ENCODE peak calls at places on chromosomes 7 and 10, in six cellular contexts. V is tibial nerve, K is ovary, Y is fibroblast of lung, U is fibroblast of the aortic adventitia, Q is fibroblast of the conjunctiva. S is an unnamed sample.

GRCh38 chr7:91064938-91065337 is 199.3 kb upstream of the FZD1 start:
- DNase-seq in V (no peak), K (no peak), Y (peak), U (no peak), Q (no peak), S (no peak)

GRCh38 chr7:134890246-134891240 is 95.8 kb upstream of the AGBL3 start:
- DNase-seq in V (no peak), K (peak), Y (peak), U (peak), Q (peak), S (no peak)

GRCh38 chr7:28272461-28272877 is 91.9 kb upstream of the JAZF1 start:
- DNase-seq in V (peak), K (peak), Y (peak), U (peak), Q (peak), S (no peak)

GRCh38 chr10:96720422-96721206 is at the start of gene PIK3AP1:
- DNase-seq in V (no peak), K (peak), Y (no peak), U (no peak), Q (no peak), S (no peak)

GRCh38 chr7:22625251-22625650 is 101.7 kb upstream of the IL6 start:
- DNase-seq in V (no peak), K (no peak), Y (no peak), U (no peak), Q (no peak), S (no peak)

GRCh38 chr7:84142726-84143125 is 51.9 kb downstream of the SEMA3A start:
- DNase-seq in V (no peak), K (no peak), Y (no peak), U (no peak), Q (no peak), S (no peak)

GRCh38 chr7:151168022-151168786 is 710 bp upstream of the GBX1 start:
- DNase-seq in V (no peak), K (no peak), Y (no peak), U (no peak), Q (no peak), S (no peak)

GRCh38 chr10:79316671-79317431 is 30.4 kb upstream of the PPIF start:
- DNase-seq in V (no peak), K (no peak), Y (peak), U (no peak), Q (no peak), S (no peak)

GRCh38 chr10:118114992-118115391 is 68.3 kb upstream of the RAB11FIP2 start:
- DNase-seq in V (no peak), K (no peak), Y (no peak), U (no peak), Q (no peak), S (no peak)

GRCh38 chr10:74333174-74333573 is 182.2 kb downstream of the ADK start:
- DNase-seq in V (no peak), K (no peak), Y (peak), U (peak), Q (peak), S (no peak)

GRCh38 chr10:98852686-98853085 is 383.0 kb downstream of the HPSE2 start:
- DNase-seq in V (no peak), K (no peak), Y (no peak), U (no peak), Q (no peak), S (no peak)

GRCh38 chr7:33334349-33334748 is 205.0 kb downstream of the BBS9 start:
- DNase-seq in V (no peak), K (no peak), Y (peak), U (peak), Q (peak), S (no peak)

GRCh38 chr7:85125679-85126078 is 61.2 kb downstream of the SEMA3D start:
- DNase-seq in V (no peak), K (no peak), Y (peak), U (peak), Q (no peak), S (no peak)

GRCh38 chr10:88463811-88464210 is 119.3 kb downstream of the RNLS start:
- DNase-seq in V (no peak), K (no peak), Y (no peak), U (no peak), Q (no peak), S (no peak)

GRCh38 chr7:38142736-38143135 is 35.3 kb upstream of the STARD3NL start:
- DNase-seq in V (no peak), K (no peak), Y (no peak), U (no peak), Q (no peak), S (no peak)

GRCh38 chr10:30589441-30589840 is 40.1 kb downstream of the LYZL2 start:
- DNase-seq in V (no peak), K (no peak), Y (no peak), U (no peak), Q (no peak), S (no peak)

GRCh38 chr10:123797813-123798212 is 93.8 kb downstream of the CPXM2 start:
- DNase-seq in V (no peak), K (no peak), Y (no peak), U (no peak), Q (no peak), S (no peak)

GRCh38 chr10:108913300-108913699 is 1010.0 kb downstream of the XPNPEP1 start:
- DNase-seq in V (no peak), K (no peak), Y (no peak), U (no peak), Q (no peak), S (no peak)

GRCh38 chr10:130076681-130077080 is 33.9 kb downstream of the C10orf143 start:
- DNase-seq in V (no peak), K (no peak), Y (no peak), U (no peak), Q (no peak), S (no peak)

GRCh38 chr7:99379043-99379577 is 4.6 kb downstream of the ARPC1B start:
- DNase-seq in V (peak), K (no peak), Y (peak), U (peak), Q (peak), S (no peak)

GRCh38 chr7:45196374-45196773 is 38.8 kb downstream of the RAMP3 start:
- DNase-seq in V (no peak), K (no peak), Y (no peak), U (no peak), Q (no peak), S (no peak)

GRCh38 chr10:1034758-1035157 is 9.1 kb upstream of the IDI2 start:
- DNase-seq in V (no peak), K (no peak), Y (no peak), U (no peak), Q (no peak), S (no peak)

GRCh38 chr7:100466830-100467605 is 3.0 kb upstream of the SPACDR start:
- DNase-seq in V (no peak), K (no peak), Y (no peak), U (no peak), Q (no peak), S (no peak)

GRCh38 chr10:7397049-7397448 is 13.8 kb downstream of the SFMBT2 start:
- DNase-seq in V (no peak), K (no peak), Y (peak), U (no peak), Q (no peak), S (no peak)